ENCODE peak calls at places on chromosomes 5 and 9, in six cellular contexts. H is AG09309, A is HTR-8/SVneo, T is epithelial cell of prostate, X is cardiac muscle cell, D is memory B cell. M is an unnamed sample.

GRCh38 chr9:133844876-133845658 is 106.9 kb upstream of the SARDH start:
- DNase-seq in H (no peak), A (peak), T (no peak), X (peak), D (no peak), M (no peak)

GRCh38 chr9:101527066-101527465 is 6.6 kb upstream of the RNF20 start:
- DNase-seq in H (no peak), A (no peak), T (no peak), X (no peak), D (no peak), M (no peak)

GRCh38 chr9:127397722-127398647 is 1.0 kb downstream of the SLC2A8 start:
- DNase-seq in H (no peak), A (peak), T (no peak), X (peak), D (peak), M (peak)

GRCh38 chr9:90546200-90546599 is 96.4 kb downstream of the DIRAS2 start:
- DNase-seq in H (peak), A (peak), T (peak), X (peak), D (no peak), M (no peak)

GRCh38 chr9:6068983-6069382 is 53.6 kb upstream of the RANBP6 start:
- DNase-seq in H (no peak), A (no peak), T (no peak), X (no peak), D (no peak), M (no peak)

GRCh38 chr9:9003184-9003583 is 1203.6 kb upstream of the DMAC1 start:
- DNase-seq in H (peak), A (no peak), T (no peak), X (peak), D (no peak), M (no peak)

GRCh38 chr9:98971915-98972223 is 28.2 kb downstream of the COL15A1 start:
- DNase-seq in H (no peak), A (no peak), T (no peak), X (no peak), D (no peak), M (no peak)

GRCh38 chr5:132458651-132459030 is 31.9 kb downstream of the IRF1 start:
- DNase-seq in H (no peak), A (no peak), T (peak), X (peak), D (no peak), M (no peak)

GRCh38 chr5:59758566-59758965 is 135.0 kb downstream of the PDE4D start:
- DNase-seq in H (no peak), A (no peak), T (peak), X (no peak), D (no peak), M (no peak)

GRCh38 chr5:99000878-99001277 is 72.1 kb upstream of the CHD1 start:
- DNase-seq in H (no peak), A (no peak), T (no peak), X (peak), D (no peak), M (no peak)

GRCh38 chr9:131320031-131320685 is 30.6 kb downstream of the PLPP7 start:
- DNase-seq in H (no peak), A (no peak), T (no peak), X (peak), D (no peak), M (no peak)